ENCODE peak calls at places on chromosomes 12 and 14, in six cellular contexts. Y is A549, R is endothelial cell of umbilical vein, A is HepG2, V is K562, Z is GM12878. G is an unnamed sample.

GRCh38 chr12:119712721-119713120 is 44.8 kb downstream of the PRKAB1 start:
- DNase-seq in Z (no peak), A (no peak), V (no peak), R (no peak), Y (no peak), G (no peak)

GRCh38 chr12:106025129-106025528 is 113.6 kb downstream of the NUAK1 start:
- DNase-seq in V (no peak), Y (no peak), Z (no peak), A (peak), R (no peak), G (no peak)

GRCh38 chr14:51004801-51005526 is 60.7 kb upstream of the PYGL start:
- DNase-seq in V (no peak), A (peak), R (no peak), Z (no peak), Y (peak), G (peak)

GRCh38 chr12:122135437-122136031 is 38.5 kb downstream of the IL31 start:
- DNase-seq in V (no peak), R (no peak), Y (no peak), A (no peak), Z (no peak), G (no peak)

GRCh38 chr14:37595809-37596595 is 573 bp downstream of the TTC6 start:
- DNase-seq in R (no peak), V (peak), A (peak), Y (peak), Z (no peak), G (peak)

GRCh38 chr12:9390761-9391160 is 182.6 kb upstream of the PZP start:
- DNase-seq in Z (no peak), A (no peak), Y (no peak), R (no peak), V (no peak), G (no peak)

GRCh38 chr12:106633451-106633823 is 50.6 kb downstream of the RFX4 start:
- DNase-seq in R (no peak), Z (no peak), A (peak), Y (peak), V (no peak), G (no peak)

GRCh38 chr12:10397311-10397710 is 7.5 kb upstream of the KLRK1 start:
- DNase-seq in Z (no peak), R (no peak), Y (no peak), V (no peak), A (no peak), G (peak)

GRCh38 chr14:103847954-103848719 is 762 bp upstream of the PPP1R13B start:
- DNase-seq in Z (no peak), R (no peak), V (peak), A (peak), Y (no peak), G (no peak)
- TF ChIP-seq MYC in Z (no peak), R (no peak), V (no peak), A (peak), Y (no peak), G (no peak)

DNA sequence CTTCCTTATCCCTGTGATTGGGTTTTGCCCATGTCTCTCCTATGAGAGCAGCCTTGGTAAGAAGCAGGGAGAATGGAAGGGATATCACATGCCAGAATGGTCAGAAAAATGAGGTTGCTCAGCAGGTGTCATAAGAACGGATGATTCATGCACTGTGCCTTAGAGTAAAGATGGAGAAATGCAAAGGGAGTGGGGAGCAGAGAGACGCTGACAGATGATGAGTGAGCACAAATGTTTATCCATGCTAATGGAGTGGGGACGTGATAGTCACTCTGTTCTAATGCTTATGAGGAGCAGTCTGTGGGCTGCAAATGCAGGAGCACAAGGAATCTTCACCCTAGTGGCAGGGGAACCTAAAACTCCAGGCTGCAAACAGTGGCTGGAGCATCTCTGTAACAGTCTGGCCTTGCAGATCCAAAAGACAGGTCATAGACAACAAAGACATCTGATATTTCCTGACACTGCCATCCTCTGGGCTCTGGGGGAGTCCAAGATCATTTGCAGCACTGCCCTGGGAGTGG is 243.2 kb downstream of the CACNA1C start:
- DNase-seq in Y (no peak), A (no peak), R (no peak), V (no peak), Z (no peak), G (peak)
- TF ChIP-seq CTCF in Y (no peak), A (no peak), R (no peak), V (no peak), Z (no peak), G (no peak)

GRCh38 chr14:77458249-77458950 is 507 bp downstream of the AHSA1 start:
- DNase-seq in A (peak), Y (peak), Z (no peak), V (peak), R (no peak), G (peak)

GRCh38 chr14:77457115-77457521 is 283 bp downstream of the VIPAS39 start:
- DNase-seq in V (no peak), R (no peak), Y (no peak), Z (no peak), A (no peak), G (no peak)

GRCh38 chr14:77459072-77459723 is 1.3 kb downstream of the AHSA1 start:
- DNase-seq in Z (peak), R (peak), A (peak), V (peak), Y (peak), G (peak)

GRCh38 chr14:77455966-77456640 is 1.3 kb downstream of the VIPAS39 start:
- DNase-seq in Y (no peak), A (no peak), V (no peak), Z (no peak), R (no peak), G (no peak)

DNA sequence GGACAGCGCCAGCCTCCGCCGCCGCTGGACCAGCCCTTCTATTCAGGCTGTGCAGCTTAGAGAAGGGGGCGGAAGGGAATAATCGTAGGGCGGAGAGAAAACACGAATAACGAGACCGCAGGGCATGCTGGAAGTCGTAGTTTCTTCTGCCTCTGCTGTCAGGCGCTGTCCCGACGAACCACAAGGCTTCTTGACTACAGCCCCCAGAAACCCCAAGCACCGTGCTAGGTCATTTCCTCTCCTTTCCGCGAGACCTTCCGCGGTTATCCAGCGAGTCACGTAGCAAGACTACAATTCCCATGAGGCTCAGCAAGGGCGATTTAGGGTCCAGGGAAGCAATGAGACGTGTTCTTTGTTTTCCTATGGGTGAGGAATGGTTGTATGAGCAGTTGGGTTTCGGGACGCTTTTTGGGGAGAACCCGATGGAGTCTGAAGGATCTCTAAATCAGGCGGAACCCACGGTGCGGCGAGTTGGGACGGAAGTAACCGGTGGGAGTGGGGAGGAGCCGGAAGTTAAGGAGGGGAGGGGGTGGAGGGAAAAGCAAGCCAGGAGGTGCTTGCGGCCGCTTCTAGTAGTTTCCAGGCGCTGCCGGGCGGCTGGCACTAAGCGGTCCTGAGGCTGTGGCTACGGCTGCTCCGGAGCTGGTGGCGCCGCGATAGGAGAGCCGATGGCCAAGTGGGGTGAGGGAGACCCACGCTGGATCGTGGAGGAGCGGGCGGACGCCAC is at the start of the genes AHSA1 and VIPAS39:
- DNase-seq in R (peak), A (peak), V (peak), Z (peak), Y (peak), G (peak)
- TF ChIP-seq POLR2A in R (peak), A (peak), V (peak), Z (peak), Y (peak), G (peak)

GRCh38 chr12:12582895-12583303 is 20.2 kb upstream of the DUSP16 start:
- DNase-seq in R (no peak), Z (peak), V (no peak), Y (peak), A (peak), G (peak)
- TF ChIP-seq MYC in R (no peak), Z (no peak), V (no peak), Y (no peak), A (no peak), G (no peak)

DNA sequence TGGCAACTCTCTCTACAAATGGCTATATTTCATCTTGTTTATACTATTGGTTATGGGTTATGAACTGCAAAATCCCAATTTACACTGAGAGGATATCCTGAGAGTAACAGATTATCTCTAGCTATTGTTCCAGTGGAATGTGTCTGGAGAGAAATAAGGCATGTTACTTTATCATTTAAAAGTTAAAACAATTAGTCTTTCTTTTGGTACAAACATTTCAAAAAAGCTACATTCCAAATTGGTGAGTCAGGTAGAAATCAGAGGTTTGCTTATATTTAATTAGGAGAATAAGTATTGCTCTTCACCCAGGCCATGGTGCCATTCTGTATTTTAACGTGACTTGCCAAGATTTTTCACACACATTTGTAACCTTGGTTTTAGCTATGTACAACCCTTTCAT is 411.6 kb downstream of the CCER1 start:
- DNase-seq in A (no peak), Z (no peak), R (peak), V (no peak), Y (no peak), G (no peak)
- TF ChIP-seq CTCF in A (no peak), Z (no peak), R (no peak), V (no peak), Y (no peak), G (no peak)

DNA sequence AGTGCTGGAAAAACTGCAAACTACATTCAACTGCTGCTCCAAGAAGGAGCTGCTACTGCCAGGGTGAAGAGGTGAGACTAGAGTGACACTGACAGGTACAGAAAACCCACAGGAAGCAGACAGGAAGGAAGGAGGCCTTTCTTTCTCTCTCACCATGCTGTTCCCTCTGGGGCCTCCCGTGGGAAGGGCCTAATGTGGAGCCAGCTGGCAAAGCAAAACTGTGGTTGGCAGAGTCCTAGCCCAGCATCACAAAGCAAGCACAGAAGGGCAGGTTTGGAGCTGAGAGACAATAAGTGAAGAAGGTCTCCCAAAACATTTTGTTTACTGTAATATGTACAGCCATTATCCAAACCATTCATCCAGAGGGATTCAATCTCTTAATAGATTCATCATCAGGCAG is 122.5 kb upstream of the MAX start:
- DNase-seq in Z (no peak), R (no peak), A (no peak), V (no peak), Y (no peak), G (peak)
- TF ChIP-seq POLR2A in Z (no peak), R (no peak), A (no peak), V (no peak), Y (no peak), G (no peak)

G was measured in NB4.